ENCODE peak calls at places on chromosome 15, in nine cellular contexts. R, E, S, P, I, B, U, M and C are unnamed samples.

GRCh38 chr15:62739507-62739906 is 303.0 kb upstream of the TPM1 start:
- DNase-seq in R (peak; percentile 70), E (peak; percentile 92), S (no peak), P (no peak), I (peak; percentile 81), B (no peak), U (peak; percentile 89), M (no peak), C (no peak)

GRCh38 chr15:59199775-59200465 is 6.7 kb upstream of the LDHAL6B start:
- DNase-seq in R (peak; percentile 86), E (peak; percentile 87), S (no peak), P (no peak), I (no peak), B (no peak), U (peak; percentile 84), M (peak; percentile 54), C (no peak)

GRCh38 chr15:29268706-29269484 is 727 bp downstream of the NSMCE3 start:
- DNase-seq in R (peak; percentile 8), E (peak; percentile 51), S (peak; percentile 66), P (no peak), I (peak; percentile 66), B (peak; percentile 19), U (peak; percentile 26), M (peak; percentile 33), C (no peak)

GRCh38 chr15:56245871-56246814 is 2.5 kb upstream of the RFX7 start:
- DNase-seq in R (peak; percentile 91), E (peak; percentile 81), S (peak; percentile 96), P (peak; percentile 93), I (peak; percentile 96), B (peak; percentile 88), U (peak; percentile 67), M (peak; percentile 94), C (peak; percentile 48)

GRCh38 chr15:30990451-30991300 is 752 bp downstream of the MTMR10 start:
- DNase-seq in R (peak; percentile 30), E (peak; percentile 11), S (no peak), P (no peak), I (no peak), B (no peak), U (peak; percentile 31), M (no peak), C (no peak)

GRCh38 chr15:77009646-77010311 is 14.9 kb downstream of the PSTPIP1 start:
- DNase-seq in R (no peak), E (no peak), S (no peak), P (no peak), I (no peak), B (no peak), U (no peak), M (no peak), C (no peak)

GRCh38 chr15:62348528-62349087 is 183.5 kb upstream of the C2CD4B start:
- DNase-seq in R (no peak), E (no peak), S (no peak), P (no peak), I (no peak), B (no peak), U (no peak), M (no peak), C (no peak)

GRCh38 chr15:72783563-72784232 is at the start of gene ADPGK:
- DNase-seq in R (peak; percentile 92), E (peak; percentile 89), S (peak; percentile 94), P (peak; percentile 94), I (peak; percentile 92), B (peak; percentile 88), U (peak; percentile 84), M (peak; percentile 95), C (peak; percentile 47)

GRCh38 chr15:42724276-42724675 is 12.7 kb downstream of the CDAN1 start:
- DNase-seq in R (no peak), E (no peak), S (no peak), P (no peak), I (no peak), B (no peak), U (no peak), M (no peak), C (no peak)

GRCh38 chr15:49423906-49424520 is 971 bp downstream of the FGF7 start:
- DNase-seq in R (no peak), E (no peak), S (no peak), P (no peak), I (peak; percentile 3), B (no peak), U (peak; percentile 14), M (peak; percentile 69), C (no peak)

GRCh38 chr15:39579487-39580116 is 1.3 kb upstream of the THBS1 start:
- DNase-seq in R (peak; percentile 89), E (peak; percentile 95), S (peak; percentile 60), P (peak; percentile 75), I (peak; percentile 96), B (peak; percentile 78), U (peak; percentile 94), M (peak; percentile 95), C (no peak)

GRCh38 chr15:74988007-74988800 is 7.2 kb upstream of the SCAMP5 start:
- DNase-seq in R (peak; percentile 74), E (peak; percentile 13), S (peak; percentile 69), P (peak; percentile 49), I (peak; percentile 76), B (no peak), U (no peak), M (peak; percentile 68), C (no peak)

GRCh38 chr15:88894348-88894818 is 961 bp downstream of the HAPLN3 start:
- DNase-seq in R (peak; percentile 77), E (peak; percentile 31), S (peak; percentile 83), P (peak; percentile 76), I (peak; percentile 88), B (no peak), U (no peak), M (peak; percentile 58), C (no peak)

GRCh38 chr15:62147149-62148013 is 17.7 kb downstream of the C2CD4B start:
- DNase-seq in R (no peak), E (no peak), S (no peak), P (peak; percentile 49), I (no peak), B (no peak), U (no peak), M (no peak), C (no peak)

GRCh38 chr15:62241135-62241770 is 76.2 kb upstream of the C2CD4B start:
- DNase-seq in R (peak; percentile 33), E (no peak), S (no peak), P (peak; percentile 42), I (peak; percentile 79), B (no peak), U (no peak), M (peak; percentile 10), C (no peak)

GRCh38 chr15:58795825-58796224 is 24.7 kb downstream of the MINDY2 start:
- DNase-seq in R (no peak), E (no peak), S (no peak), P (no peak), I (no peak), B (no peak), U (no peak), M (no peak), C (no peak)

GRCh38 chr15:73821181-73821580 is 52.2 kb upstream of the TBC1D21 start:
- DNase-seq in R (no peak), E (no peak), S (no peak), P (no peak), I (peak; percentile 29), B (no peak), U (no peak), M (no peak), C (no peak)

GRCh38 chr15:73832657-73833056 is 40.7 kb upstream of the TBC1D21 start:
- DNase-seq in R (no peak), E (no peak), S (no peak), P (no peak), I (peak; percentile 33), B (no peak), U (no peak), M (peak; percentile 7), C (no peak)

GRCh38 chr15:73822998-73823397 is 50.4 kb upstream of the TBC1D21 start:
- DNase-seq in R (peak; percentile 34), E (peak; percentile 38), S (no peak), P (no peak), I (peak; percentile 46), B (no peak), U (peak; percentile 17), M (peak; percentile 61), C (no peak)

GRCh38 chr15:73826711-73827243 is 46.6 kb upstream of the TBC1D21 start:
- DNase-seq in R (no peak), E (no peak), S (no peak), P (no peak), I (no peak), B (no peak), U (no peak), M (no peak), C (no peak)
- H3K4me1 ChIP-seq in R (no peaks in the 10 kb centered on the region), E (no peaks in the 10 kb centered on the region), S (no peaks in the 10 kb centered on the region), P (no peaks in the 10 kb centered on the region), I (no peaks in the 10 kb centered on the region), B (no peaks in the 10 kb centered on the region), U (no peaks in the 10 kb centered on the region), M (no peaks in the 10 kb centered on the region), C (no peaks in the 10 kb centered on the region)

GRCh38 chr15:90816401-90817116 is 51.8 kb upstream of the FURIN start:
- DNase-seq in R (no peak), E (no peak), S (no peak), P (peak; percentile 23), I (no peak), B (no peak), U (no peak), M (no peak), C (no peak)

GRCh38 chr15:90819390-90819789 is 49.0 kb upstream of the FURIN start:
- DNase-seq in R (no peak), E (no peak), S (no peak), P (peak; percentile 60), I (no peak), B (no peak), U (no peak), M (no peak), C (no peak)

GRCh38 chr15:90818251-90819210 is 49.9 kb upstream of the FURIN start:
- DNase-seq in R (no peak), E (no peak), S (peak; percentile 79), P (peak; percentile 27), I (peak; percentile 35), B (no peak), U (no peak), M (peak; percentile 21), C (no peak)

GRCh38 chr15:90819850-90820249 is 48.5 kb upstream of the FURIN start:
- DNase-seq in R (no peak), E (no peak), S (no peak), P (no peak), I (no peak), B (no peak), U (no peak), M (no peak), C (no peak)

GRCh38 chr15:90817117-90818057 is 51.0 kb upstream of the FURIN start:
- DNase-seq in R (no peak), E (no peak), S (no peak), P (peak; percentile 16), I (no peak), B (no peak), U (no peak), M (no peak), C (no peak)
- H3K4me3 ChIP-seq in R (no peak overlapping the region), E (no peak overlapping the region), S (no peak overlapping the region), P (no peak overlapping the region), I (no peak overlapping the region), B (no peak overlapping the region), U (no peak overlapping the region), M (no peak overlapping the region), C (no peak overlapping the region)

GRCh38 chr15:78636378-78636859 is 4.6 kb downstream of the CHRNB4 start:
- DNase-seq in R (no peak), E (no peak), S (no peak), P (no peak), I (no peak), B (no peak), U (no peak), M (no peak), C (no peak)
- H3K4me1 ChIP-seq in R (no peaks in the 10 kb centered on the region), E (no peaks in the 10 kb centered on the region), S (no peaks in the 10 kb centered on the region), P (peaks cover 14% of the 10 kb centered on the region), I (no peaks in the 10 kb centered on the region), B (peaks cover 9% of the 10 kb centered on the region), U (peaks cover 7% of the 10 kb centered on the region), M (peaks cover 5% of the 10 kb centered on the region), C (peaks cover 9% of the 10 kb centered on the region)

GRCh38 chr15:65376767-65377104 is 1.1 kb downstream of the IGDCC3 start:
- DNase-seq in R (no peak), E (no peak), S (no peak), P (no peak), I (peak; percentile 75), B (no peak), U (no peak), M (peak; percentile 22), C (no peak)
- H3K4me3 ChIP-seq in R (peak overlapping the region; percentile 63), E (peak overlapping the region; percentile 52), S (peak overlapping the region; percentile 60), P (peak overlapping the region; percentile 59), I (peak overlapping the region; percentile 45), B (peak overlapping the region; percentile 62), U (peak overlapping the region; percentile 57), M (peak overlapping the region; percentile 91), C (peak overlapping the region; percentile 76)